ENCODE peak calls at places on chromosomes 2 and 18, in ten cellular contexts. E is H9, H is thoracic aorta, M is right lobe of liver, I is HFFc6, K is dorsolateral prefrontal cortex, Z is heart left ventricle, Q is IMR-90, T is psoas muscle, C is upper lobe of right lung. L is an unnamed sample.

GRCh38 chr2:142142595-142142994 is 11.8 kb upstream of the LRP1B start:
- DNase-seq in E (no peak), H (no peak), M (no peak), I (no peak), K (no peak), Z (no peak), Q (no peak), T (no peak), C (no peak), L (no peak)

GRCh38 chr2:71536311-71536710 is 83.0 kb downstream of the DYSF start:
- DNase-seq in E (peak; percentile 20), H (no peak), M (no peak), I (peak; percentile 82), K (no peak), Z (no peak), Q (no peak), T (no peak), C (peak; percentile 43), L (no peak)

GRCh38 chr2:2147024-2147900 is 183.8 kb downstream of the MYT1L start:
- DNase-seq in E (peak; percentile 45), H (no peak), M (no peak), I (no peak), K (peak; percentile 69), Z (no peak), Q (no peak), T (no peak), C (no peak), L (no peak)

GRCh38 chr18:525066-525797 is 24.7 kb upstream of the COLEC12 start:
- DNase-seq in E (no peak), H (no peak), M (no peak), I (peak; percentile 65), K (no peak), Z (no peak), Q (peak; percentile 81), T (no peak), C (no peak), L (no peak)

GRCh38 chr18:68699043-68699442 is 15.9 kb downstream of the TMX3 start:
- DNase-seq in E (no peak), H (no peak), M (no peak), I (no peak), K (no peak), Z (no peak), Q (peak; percentile 68), T (no peak), C (no peak), L (no peak)

GRCh38 chr2:26562811-26563645 is 78.1 kb downstream of the CIB4 start:
- DNase-seq in E (no peak), H (no peak), M (peak; percentile 15), I (no peak), K (peak; percentile 42), Z (no peak), Q (no peak), T (peak; percentile 45), C (peak; percentile 65), L (peak; percentile 83)

GRCh38 chr2:68487773-68488355 is 20.5 kb downstream of the APLF start:
- DNase-seq in E (no peak), H (no peak), M (no peak), I (peak; percentile 29), K (no peak), Z (no peak), Q (peak; percentile 53), T (no peak), C (no peak), L (no peak)

GRCh38 chr2:2914252-2914651 is 463.4 kb downstream of the EIPR1 start:
- DNase-seq in E (no peak), H (no peak), M (no peak), I (no peak), K (no peak), Z (no peak), Q (no peak), T (no peak), C (no peak), L (peak; percentile 63)

GRCh38 chr2:1649103-1649870 is 95.0 kb downstream of the PXDN start:
- DNase-seq in E (no peak), H (no peak), M (no peak), I (no peak), K (no peak), Z (no peak), Q (no peak), T (no peak), C (no peak), L (no peak)

GRCh38 chr2:39851691-39852110 is 72.6 kb upstream of the THUMPD2 start:
- DNase-seq in E (peak; percentile 38), H (no peak), M (no peak), I (peak; percentile 32), K (no peak), Z (no peak), Q (peak; percentile 63), T (no peak), C (no peak), L (no peak)

GRCh38 chr2:5690718-5691658 is 1.2 kb upstream of the SOX11 start:
- DNase-seq in E (peak; percentile 81), H (no peak), M (no peak), I (no peak), K (no peak), Z (no peak), Q (peak; percentile 66), T (no peak), C (no peak), L (peak; percentile 91)

GRCh38 chr2:12720181-12720580 is 3.4 kb downstream of the TRIB2 start:
- DNase-seq in E (no peak), H (no peak), M (no peak), I (no peak), K (no peak), Z (no peak), Q (peak; percentile 30), T (no peak), C (no peak), L (no peak)

GRCh38 chr2:216298719-216299118 is 73.6 kb downstream of the MARCHF4 start:
- DNase-seq in E (no peak), H (no peak), M (no peak), I (peak; percentile 93), K (no peak), Z (no peak), Q (peak; percentile 90), T (no peak), C (no peak), L (no peak)

GRCh38 chr2:207163815-207164747 is 1.7 kb downstream of the KLF7 start:
- DNase-seq in E (no peak), H (peak; percentile 15), M (peak; percentile 61), I (peak; percentile 45), K (peak; percentile 63), Z (peak; percentile 76), Q (peak; percentile 48), T (peak; percentile 76), C (peak; percentile 74), L (no peak)

GRCh38 chr2:144071461-144071860 is 448.5 kb downstream of the ZEB2 start:
- DNase-seq in E (no peak), H (no peak), M (no peak), I (peak; percentile 71), K (no peak), Z (no peak), Q (peak; percentile 81), T (no peak), C (no peak), L (no peak)
- TF ChIP-seq CTCF in E (peak; percentile 29), H (peak; percentile 31), M (no peak), I (peak; percentile 81), K (no peak), Z (no peak), Q (peak; percentile 64), T (no peak), C (peak; percentile 19), L (no peak)

GRCh38 chr18:57805117-57805516 is 2.0 kb upstream of the ATP8B1 start:
- DNase-seq in E (no peak), H (no peak), M (no peak), I (no peak), K (no peak), Z (no peak), Q (no peak), T (no peak), C (no peak), L (no peak)

GRCh38 chr18:57801379-57802165 is 1.5 kb downstream of the ATP8B1 start:
- DNase-seq in E (peak; percentile 41), H (no peak), M (no peak), I (no peak), K (no peak), Z (no peak), Q (no peak), T (no peak), C (peak; percentile 66), L (no peak)

GRCh38 chr18:57802869-57803118 is 321 bp downstream of the ATP8B1 start:
- DNase-seq in E (peak; percentile 51), H (no peak), M (no peak), I (no peak), K (no peak), Z (no peak), Q (no peak), T (no peak), C (no peak), L (no peak)

GRCh38 chr18:57802166-57802868 is 798 bp downstream of the ATP8B1 start:
- DNase-seq in E (peak; percentile 49), H (no peak), M (no peak), I (no peak), K (no peak), Z (no peak), Q (no peak), T (peak; percentile 51), C (no peak), L (no peak)

GRCh38 chr18:57803119-57803969 is at the start of gene ATP8B1:
- DNase-seq in E (peak; percentile 91), H (no peak), M (peak; percentile 92), I (peak; percentile 70), K (no peak), Z (peak; percentile 84), Q (peak; percentile 73), T (peak; percentile 86), C (peak; percentile 98), L (peak; percentile 89)
- TF ChIP-seq CTCF in E (no peak), H (no peak), M (no peak), I (no peak), K (no peak), Z (no peak), Q (no peak), T (no peak), C (no peak), L (no peak)

GRCh38 chr2:239050252-239050649 is 202.4 kb downstream of the TWIST2 start:
- DNase-seq in E (no peak), H (no peak), M (no peak), I (no peak), K (peak; percentile 20), Z (peak; percentile 5), Q (no peak), T (no peak), C (no peak), L (no peak)
- TF ChIP-seq CTCF in E (no peak), H (no peak), M (no peak), I (no peak), K (no peak), Z (no peak), Q (no peak), T (no peak), C (no peak), L (no peak)

DNA sequence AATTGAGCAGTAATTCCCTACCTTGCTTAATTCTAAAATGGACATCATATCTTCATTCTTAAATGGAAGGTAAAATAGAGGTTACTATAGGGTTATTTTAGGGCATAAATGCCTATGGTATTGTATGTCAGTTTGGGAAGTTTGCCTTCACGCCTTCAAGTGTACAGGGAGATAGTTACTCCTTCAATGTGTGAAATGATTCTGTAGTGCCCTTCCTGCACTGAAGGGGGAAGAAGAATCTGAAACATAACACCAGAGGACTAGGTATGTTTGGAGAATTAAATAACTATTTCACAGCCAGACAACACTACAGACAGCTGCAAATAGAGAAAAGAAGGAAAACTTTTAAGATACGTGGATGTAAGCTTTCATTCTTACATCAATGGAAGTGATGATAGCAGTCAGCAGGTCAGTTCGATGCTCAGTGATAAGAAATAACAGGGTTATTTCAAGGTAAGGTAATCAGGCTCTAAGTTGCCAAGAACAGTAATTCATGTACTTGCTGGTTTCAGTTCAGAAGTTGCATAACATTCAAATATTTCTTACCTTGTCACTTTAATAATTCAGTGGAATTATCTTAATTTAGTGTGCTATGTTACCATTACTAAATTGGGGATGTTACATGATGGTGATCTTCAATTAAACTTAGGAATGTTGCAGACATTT is 4.0 kb downstream of the PKP4 start:
- DNase-seq in E (no peak), H (no peak), M (no peak), I (no peak), K (no peak), Z (no peak), Q (no peak), T (no peak), C (no peak), L (no peak)
- TF ChIP-seq CTCF in E (peak; percentile 35), H (no peak), M (no peak), I (peak; percentile 35), K (no peak), Z (peak; percentile 8), Q (no peak), T (no peak), C (peak; percentile 27), L (peak; percentile 46)